ENCODE peak calls at places on chromosomes 2 and 18, in four cellular contexts. E is HepG2, Q is K562, H is GM12878. Y is an unnamed sample.

GRCh38 chr2:117738991-117739839 is 75.3 kb upstream of the DDX18 start:
- DNase-seq in E (no peak), Q (no peak), H (no peak), Y (no peak)

GRCh38 chr18:30057398-30057797 is 985.1 kb downstream of the DSC3 start:
- DNase-seq in E (no peak), Q (no peak), H (no peak), Y (no peak)

GRCh38 chr2:5121677-5122076 is 570.5 kb upstream of the SOX11 start:
- DNase-seq in E (no peak), Q (no peak), H (no peak), Y (peak; percentile 23)

GRCh38 chr2:88016948-88017779 is 817 bp upstream of the RNU2-63P start:
- DNase-seq in E (peak; percentile 75), Q (peak; percentile 56), H (peak; percentile 16), Y (peak; percentile 85)

GRCh38 chr2:128198666-128199065 is 107.7 kb downstream of the UGGT1 start:
- DNase-seq in E (no peak), Q (no peak), H (no peak), Y (no peak)

GRCh38 chr2:64873472-64873924 is 115.7 kb upstream of the SLC1A4 start:
- DNase-seq in E (peak; percentile 53), Q (peak; percentile 85), H (no peak), Y (peak; percentile 85)

GRCh38 chr2:235230809-235231601 is 262.8 kb upstream of the AGAP1 start:
- DNase-seq in E (no peak), Q (no peak), H (no peak), Y (no peak)

GRCh38 chr2:37653805-37654378 is 17.6 kb downstream of the CDC42EP3 start:
- DNase-seq in E (no peak), Q (no peak), H (peak; percentile 84), Y (no peak)

GRCh38 chr2:179936654-179937053 is 70.4 kb downstream of the CWC22 start:
- DNase-seq in E (peak; percentile 74), Q (peak; percentile 51), H (no peak), Y (peak; percentile 84)

GRCh38 chr2:5164806-5165525 is 527.2 kb upstream of the SOX11 start:
- DNase-seq in E (no peak), Q (no peak), H (no peak), Y (no peak)

GRCh38 chr2:109382236-109382930 is 231.4 kb downstream of the SEPTIN10 start:
- DNase-seq in E (no peak), Q (no peak), H (no peak), Y (no peak)

GRCh38 chr18:24868331-24868730 is 407.9 kb downstream of the HRH4 start:
- DNase-seq in E (no peak), Q (no peak), H (no peak), Y (no peak)

DNA sequence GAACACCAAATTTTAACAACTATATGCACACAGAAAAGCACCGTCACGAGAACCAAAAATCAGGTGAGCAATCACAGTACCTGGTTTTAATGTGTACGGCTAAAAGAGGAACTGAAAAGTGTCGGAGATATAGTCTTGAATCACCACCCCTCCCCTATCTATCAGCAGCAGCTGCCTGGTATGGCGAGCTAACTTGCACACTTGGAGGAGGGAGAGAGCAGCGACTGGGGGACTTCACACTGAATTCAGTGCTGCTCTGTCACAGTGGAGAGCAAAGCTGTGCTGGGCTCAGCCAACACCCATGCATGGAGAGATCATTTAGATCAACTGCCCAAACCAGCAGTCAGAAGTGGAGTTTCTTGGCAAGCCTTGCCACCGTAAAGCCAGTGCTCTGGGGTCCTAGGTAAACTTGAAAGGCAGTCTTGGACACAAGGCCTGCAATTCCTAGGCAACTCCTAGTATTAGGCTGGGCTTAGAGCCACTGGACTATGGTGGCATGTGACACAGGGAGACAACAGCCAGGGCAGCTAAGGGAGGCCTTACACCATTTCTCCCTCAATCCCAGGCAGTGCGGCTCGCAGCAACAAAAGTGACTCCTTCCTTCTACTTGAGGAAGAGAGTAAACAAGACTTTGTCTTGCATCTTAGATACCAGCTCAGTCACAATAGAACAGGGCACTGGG is 89.2 kb upstream of the CD226 start:
- DNase-seq in E (no peak), Q (no peak), H (peak; percentile 79), Y (no peak)
- TF ChIP-seq CREB1 in E (no peak), Q (no peak), H (peak; percentile 58), Y (no peak)

DNA sequence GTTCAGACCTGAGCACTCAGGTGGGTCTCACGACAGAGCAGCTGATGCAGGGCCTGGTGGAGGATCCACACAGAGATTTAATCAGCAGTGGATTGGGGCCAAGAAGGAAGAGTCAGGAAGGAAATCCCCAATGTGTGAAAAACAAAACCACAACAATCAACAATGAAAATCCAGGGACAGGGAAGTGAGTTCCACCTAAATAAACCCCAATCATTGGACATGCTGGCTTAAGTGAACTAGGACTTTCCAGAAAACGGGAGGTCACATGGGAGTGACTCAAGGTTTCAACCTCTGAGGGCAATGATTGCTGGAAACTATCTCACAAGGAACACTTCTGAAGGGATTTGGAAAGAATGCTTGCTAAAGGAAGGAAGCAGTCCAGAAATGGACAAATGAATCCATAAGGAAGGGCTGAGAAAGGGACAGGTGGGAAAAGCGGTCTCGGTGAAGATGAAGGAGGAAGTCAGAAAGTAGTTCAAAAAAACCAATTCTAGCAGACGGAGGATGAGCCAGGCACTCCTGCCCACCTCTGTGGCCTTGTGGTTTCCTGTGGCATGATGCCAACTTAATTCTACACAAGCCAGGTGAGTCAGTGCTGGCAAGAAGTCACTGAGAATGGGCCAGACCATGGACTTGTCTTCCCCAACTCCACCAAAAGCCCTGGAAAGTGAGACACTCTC is 15.4 kb upstream of the XDH start:
- DNase-seq in E (no peak), Q (no peak), H (no peak), Y (no peak)
- TF ChIP-seq JUNB in E (no peak), Q (no peak), H (no peak), Y (no peak)

GRCh38 chr2:114543106-114543806 is 100.8 kb downstream of the DPP10 start:
- DNase-seq in E (peak; percentile 68), Q (no peak), H (no peak), Y (peak; percentile 48)
- TF ChIP-seq CREB1 in E (no peak), Q (no peak), H (no peak), Y (no peak)

DNA sequence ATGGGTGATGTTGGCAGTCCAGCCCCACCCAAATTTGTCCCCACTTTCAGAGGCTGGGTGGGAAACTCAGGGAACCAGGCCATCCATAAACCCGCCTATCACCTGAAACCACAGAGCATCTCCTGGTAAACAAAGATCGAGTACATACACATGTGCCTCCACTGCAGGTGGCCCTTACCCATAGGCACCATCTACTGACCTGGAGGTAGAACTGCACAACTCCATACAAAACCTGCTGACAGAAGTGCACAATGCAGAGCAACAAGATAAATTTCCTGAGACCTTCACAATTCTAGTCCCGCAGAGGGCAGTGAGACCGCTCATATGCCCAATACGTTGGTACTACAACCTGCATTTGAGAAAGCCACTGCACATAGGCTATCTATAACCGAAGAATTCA is 856.3 kb downstream of the SUCLG1 start:
- DNase-seq in E (no peak), Q (no peak), H (no peak), Y (peak; percentile 35)
- TF ChIP-seq JUNB in E (no peak), Q (no peak), H (no peak), Y (no peak)